ENCODE peak calls at places on chromosomes 13 and 19, in four cellular contexts. Z is lower leg skin, M is H7, I is testis. Y is an unnamed sample.
A peak's percentile ranks its signal among the peaks of the same experiment; 100 is the strongest.

GRCh38 chr13:113914333-113915011 is 50.6 kb upstream of the GAS6 start:
- DNase-seq in I (no peak), M (no peak), Z (no peak), Y (peak; percentile 36)

GRCh38 chr19:4066682-4067395 is at the start of gene ZBTB7A:
- DNase-seq in M (peak; percentile 89), Z (peak; percentile 89), I (peak; percentile 91), Y (peak; percentile 83)

GRCh38 chr13:102369303-102369702 is 32.5 kb downstream of the FGF14 start:
- DNase-seq in M (no peak), Z (no peak), I (no peak), Y (no peak)

GRCh38 chr13:94248454-94249233 is 230.8 kb downstream of the DCT start:
- DNase-seq in I (no peak), Z (no peak), M (no peak), Y (no peak)

GRCh38 chr13:44191504-44192171 is 182.0 kb upstream of the SERP2 start:
- DNase-seq in Z (peak; percentile 69), I (peak; percentile 60), M (peak; percentile 58), Y (peak; percentile 70)

GRCh38 chr19:2846180-2846935 is 5.1 kb downstream of the ZNF555 start:
- DNase-seq in M (no peak), Z (no peak), I (no peak), Y (no peak)

GRCh38 chr19:31286491-31286890 is 62.7 kb downstream of the TSHZ3 start:
- DNase-seq in I (no peak), M (no peak), Z (no peak), Y (no peak)

GRCh38 chr13:29594310-29594709 is 1.2 kb downstream of the SLC7A1 start:
- DNase-seq in M (peak; percentile 60), I (peak; percentile 49), Z (peak; percentile 40), Y (peak; percentile 71)

GRCh38 chr19:2461751-2462634 is 5.2 kb upstream of the LMNB2 start:
- DNase-seq in M (peak; percentile 94), I (peak; percentile 60), Z (no peak), Y (peak; percentile 81)

GRCh38 chr19:30696514-30696913 is 324.3 kb downstream of the ZNF536 start:
- DNase-seq in Z (no peak), M (peak; percentile 96), I (no peak), Y (peak; percentile 95)

GRCh38 chr19:50204811-50205675 is 1.6 kb downstream of the MYH14 start:
- DNase-seq in Z (peak; percentile 31), I (peak; percentile 41), M (peak; percentile 99), Y (peak; percentile 97)

GRCh38 chr19:14450168-14450874 is 17.2 kb downstream of the PKN1 start:
- DNase-seq in Z (no peak), M (peak; percentile 99), I (peak; percentile 85), Y (peak; percentile 99)

GRCh38 chr19:377801-378581 is 31.0 kb downstream of the C2CD4C start:
- DNase-seq in Z (no peak), I (no peak), M (peak; percentile 73), Y (peak; percentile 48)

GRCh38 chr19:40603071-40603718 is 2.0 kb downstream of the LTBP4 start:
- DNase-seq in Z (no peak), I (no peak), M (peak; percentile 54), Y (no peak)

GRCh38 chr19:29872224-29872731 is 60.5 kb downstream of the CCNE1 start:
- DNase-seq in I (no peak), Z (no peak), M (peak; percentile 88), Y (peak; percentile 83)

GRCh38 chr19:18659281-18660050 is 22.6 kb downstream of the KLHL26 start:
- DNase-seq in M (peak; percentile 70), I (no peak), Z (no peak), Y (peak; percentile 42)

GRCh38 chr13:43785681-43786471 is 896 bp downstream of the ENOX1 start:
- DNase-seq in M (peak; percentile 81), I (peak; percentile 93), Z (peak; percentile 55), Y (peak; percentile 88)

GRCh38 chr13:113152894-113153809 is 5.3 kb upstream of the PROZ start:
- DNase-seq in Z (peak; percentile 49), M (peak; percentile 83), I (peak; percentile 67), Y (peak; percentile 87)

GRCh38 chr19:41796362-41796761 is at the start of gene CEACAM3:
- DNase-seq in I (no peak), Z (no peak), M (no peak), Y (no peak)

GRCh38 chr19:4444765-4445741 is 12.5 kb downstream of the UBXN6 start:
- DNase-seq in M (peak; percentile 61), Z (no peak), I (no peak), Y (peak; percentile 65)

GRCh38 chr13:20446900-20447299 is 78.8 kb downstream of the CRYL1 start:
- DNase-seq in Z (no peak), M (no peak), I (no peak), Y (no peak)

GRCh38 chr13:99151516-99151915 is 49.1 kb upstream of the UBAC2 start:
- DNase-seq in I (no peak), M (no peak), Z (no peak), Y (no peak)

GRCh38 chr19:6769006-6769637 is 1.9 kb upstream of the SH2D3A start:
- DNase-seq in Z (no peak), M (peak; percentile 79), I (no peak), Y (peak; percentile 74)

GRCh38 chr13:66503890-66504289 is 726.2 kb downstream of the PCDH9 start:
- DNase-seq in I (no peak), M (no peak), Z (no peak), Y (peak; percentile 59)

GRCh38 chr19:52398091-52398461 is 427 bp downstream of the ZNF528 start:
- DNase-seq in I (no peak), M (no peak), Z (no peak), Y (peak; percentile 51)

GRCh38 chr19:13986348-13986904 is 19.7 kb downstream of the RFX1 start:
- DNase-seq in I (peak; percentile 77), Z (peak; percentile 86), M (peak; percentile 97), Y (peak; percentile 92)

GRCh38 chr13:98977568-98978270 is at the start of gene DOCK9:
- DNase-seq in M (peak; percentile 40), Z (no peak), I (peak; percentile 79), Y (peak; percentile 81)

GRCh38 chr13:33111414-33112110 is 95.3 kb downstream of the KL start:
- DNase-seq in M (no peak), Z (peak; percentile 45), I (peak; percentile 26), Y (no peak)

GRCh38 chr19:9467161-9467560 is 31.3 kb downstream of the ZNF560 start:
- DNase-seq in Z (no peak), M (no peak), I (no peak), Y (no peak)

GRCh38 chr19:4606921-4607678 is 32.2 kb upstream of the TNFAIP8L1 start:
- DNase-seq in M (peak; percentile 91), Z (no peak), I (peak; percentile 71), Y (peak; percentile 81)

GRCh38 chr19:18589380-18590272 is 1.0 kb downstream of the REX1BD start:
- DNase-seq in M (peak; percentile 88), I (peak; percentile 71), Z (no peak), Y (peak; percentile 95)

GRCh38 chr13:21608961-21609360 is 5.0 kb upstream of the MICU2 start:
- DNase-seq in Z (no peak), M (no peak), I (no peak), Y (no peak)

GRCh38 chr13:30587231-30587630 is 30.5 kb upstream of the USPL1 start:
- DNase-seq in I (no peak), Z (no peak), M (no peak), Y (no peak)

GRCh38 chr19:29303707-29304090 is 90.7 kb upstream of the UQCRFS1 start:
- DNase-seq in M (no peak), Z (no peak), I (no peak), Y (no peak)

Y was measured in endodermal cell.